ENCODE peak calls at places on chromosomes 16 and 17, in four cellular contexts. B is IMR-90, T is A549, J is H9. I is an unnamed sample.

GRCh38 chr17:28575126-28575795 is 1.4 kb downstream of the ALDOC start:
- DNase-seq in T (no peak), B (no peak), J (no peak), I (no peak)

GRCh38 chr16:9258423-9259051 is 167.1 kb downstream of the HAPSTR1 start:
- DNase-seq in T (peak; percentile 52), B (peak; percentile 1), J (peak; percentile 76), I (peak; percentile 47)

GRCh38 chr17:76281573-76282371 is 16.6 kb downstream of the UBALD2 start:
- DNase-seq in B (no peak), J (no peak), T (no peak), I (no peak)

GRCh38 chr17:82464567-82464929 is 6.0 kb downstream of the NARF start:
- DNase-seq in J (no peak), T (no peak), B (no peak), I (no peak)

GRCh38 chr16:87828071-87828971 is 41.0 kb downstream of the SLC7A5 start:
- DNase-seq in T (peak; percentile 81), B (no peak), J (no peak), I (peak; percentile 49)

GRCh38 chr16:21075252-21075651 is 75.4 kb downstream of the DNAH3 start:
- DNase-seq in J (no peak), B (no peak), T (no peak), I (no peak)

GRCh38 chr17:35900693-35901487 is 20.7 kb upstream of the CCL5 start:
- DNase-seq in J (no peak), T (no peak), B (no peak), I (no peak)

GRCh38 chr17:45282683-45283644 is 21.1 kb upstream of the SPATA32 start:
- DNase-seq in B (peak; percentile 88), J (no peak), T (no peak), I (no peak)

GRCh38 chr17:8289103-8289397 is 580 bp downstream of the RANGRF start:
- DNase-seq in T (no peak), J (peak; percentile 82), B (no peak), I (no peak)

GRCh38 chr16:889586-889985 is 81.2 kb downstream of the LMF1 start:
- DNase-seq in B (no peak), T (no peak), J (no peak), I (no peak)

GRCh38 chr17:75181608-75182318 is 996 bp downstream of the SUMO2 start:
- DNase-seq in B (no peak), T (no peak), J (no peak), I (peak; percentile 49)

GRCh38 chr16:56701534-56701933 is 19.3 kb downstream of the MT1X start:
- DNase-seq in T (no peak), B (no peak), J (no peak), I (no peak)

GRCh38 chr17:35786941-35787432 is 8.5 kb downstream of the MMP28 start:
- DNase-seq in B (peak; percentile 60), J (peak; percentile 21), T (peak; percentile 37), I (no peak)

GRCh38 chr16:50815382-50815781 is 73.5 kb downstream of the CYLD start:
- DNase-seq in B (no peak), T (no peak), J (no peak), I (no peak)

GRCh38 chr17:82064433-82065192 is 991 bp downstream of the DUS1L start:
- DNase-seq in B (no peak), J (no peak), T (no peak), I (no peak)

GRCh38 chr17:73770115-73770848 is 126.0 kb upstream of the SDK2 start:
- DNase-seq in J (no peak), B (peak; percentile 50), T (peak; percentile 85), I (no peak)

GRCh38 chr17:13765701-13766100 is 164.0 kb upstream of the HS3ST3A1 start:
- DNase-seq in T (no peak), J (no peak), B (peak; percentile 23), I (no peak)

GRCh38 chr16:17372383-17372782 is 98.4 kb downstream of the XYLT1 start:
- DNase-seq in J (no peak), T (no peak), B (peak; percentile 39), I (no peak)

GRCh38 chr17:59355030-59355694 is 23.7 kb downstream of the YPEL2 start:
- DNase-seq in J (no peak), B (no peak), T (no peak), I (no peak)

GRCh38 chr16:55709801-55710200 is 54.0 kb downstream of the SLC6A2 start:
- DNase-seq in B (no peak), J (no peak), T (no peak), I (no peak)

GRCh38 chr17:81701288-81702071 is 1.7 kb upstream of the MRPL12 start:
- DNase-seq in T (no peak), J (no peak), B (no peak), I (no peak)

GRCh38 chr17:80982426-80982974 is 9.1 kb upstream of the CHMP6 start:
- DNase-seq in J (no peak), T (no peak), B (no peak), I (no peak)

GRCh38 chr16:50593410-50594139 is 45.4 kb downstream of the NKD1 start:
- DNase-seq in T (no peak), J (peak; percentile 78), B (no peak), I (no peak)

GRCh38 chr16:27789150-27789549 is 239.2 kb downstream of the KATNIP start:
- DNase-seq in T (no peak), J (no peak), B (no peak), I (no peak)

GRCh38 chr16:1871974-1872635 is at the start of gene MEIOB:
- DNase-seq in T (peak; percentile 82), J (peak; percentile 90), B (no peak), I (no peak)

GRCh38 chr16:72819345-72819744 is 228.6 kb downstream of the ZFHX3 start:
- DNase-seq in B (peak; percentile 74), T (no peak), J (no peak), I (no peak)

GRCh38 chr16:28531777-28532744 is 6.7 kb downstream of the NUPR1 start:
- DNase-seq in T (peak; percentile 66), B (no peak), J (peak; percentile 89), I (no peak)

GRCh38 chr17:68753985-68754769 is 153.0 kb upstream of the FAM20A start:
- DNase-seq in T (no peak), B (no peak), J (no peak), I (no peak)

GRCh38 chr16:649646-650045 is 481 bp downstream of the WDR90 start:
- DNase-seq in T (no peak), J (no peak), B (no peak), I (peak; percentile 41)

GRCh38 chr17:41553176-41553575 is 18.7 kb downstream of the KRT9 start:
- DNase-seq in J (no peak), T (no peak), B (peak; percentile 26), I (no peak)

GRCh38 chr16:8859913-8860881 is 8.6 kb downstream of the CARHSP1 start:
- DNase-seq in J (no peak), B (peak; percentile 79), T (no peak), I (no peak)

GRCh38 chr17:65634533-65634932 is 73.1 kb upstream of the AXIN2 start:
- DNase-seq in J (no peak), B (no peak), T (peak; percentile 74), I (no peak)

GRCh38 chr16:85202631-85203461 is 90.6 kb upstream of the CIBAR2 start:
- DNase-seq in B (peak; percentile 96), J (peak; percentile 78), T (no peak), I (no peak)

GRCh38 chr17:82889496-82890338 is 49.9 kb upstream of the ZNF750 start:
- DNase-seq in B (no peak), J (no peak), T (no peak), I (no peak)

GRCh38 chr16:9102379-9102778 is 10.9 kb downstream of the HAPSTR1 start:
- DNase-seq in T (peak; percentile 37), B (peak; percentile 97), J (no peak), I (no peak)

DNA sequence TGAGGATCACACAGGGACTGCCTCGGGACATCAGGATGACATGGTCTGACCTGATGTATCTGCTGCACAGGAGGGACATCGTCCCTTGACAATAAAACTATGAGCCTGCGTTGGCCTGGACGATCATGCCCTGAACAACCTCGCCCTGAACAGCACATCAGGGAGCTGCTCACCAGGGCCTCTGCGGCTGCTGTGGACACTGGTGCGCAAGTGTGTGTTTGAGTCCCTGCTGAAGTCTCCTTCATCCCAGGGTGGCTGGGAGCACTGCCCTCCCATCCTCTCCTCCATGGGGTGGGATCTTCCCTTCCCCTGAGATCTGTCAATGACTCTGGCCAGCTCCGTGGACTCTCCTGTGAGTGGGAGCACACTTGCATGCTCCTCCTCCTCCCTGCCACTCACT is 257.8 kb downstream of the RBFOX3 start:
- DNase-seq in T (no peak), B (no peak), J (no peak), I (no peak)
- H3K4me1 ChIP-seq in T (no peaks in the 10 kb centered on the region), B (no peaks in the 10 kb centered on the region), J (no peaks in the 10 kb centered on the region), I (no peaks in the 10 kb centered on the region)

GRCh38 chr16:70696368-70696767 is 10.5 kb upstream of the MTSS2 start:
- DNase-seq in J (no peak), T (no peak), B (no peak), I (no peak)
- H3K4me2 ChIP-seq in J (no peak overlapping the region), T (peak overlapping the region; percentile 84), B (no peak overlapping the region), I (no peak overlapping the region)

GRCh38 chr17:628089-628488 is 86.5 kb downstream of the VPS53 start:
- DNase-seq in T (no peak), B (no peak), J (no peak), I (no peak)
- H3K4me1 ChIP-seq in T (no peaks in the 10 kb centered on the region), B (no peaks in the 10 kb centered on the region), J (no peaks in the 10 kb centered on the region), I (no peaks in the 10 kb centered on the region)

DNA sequence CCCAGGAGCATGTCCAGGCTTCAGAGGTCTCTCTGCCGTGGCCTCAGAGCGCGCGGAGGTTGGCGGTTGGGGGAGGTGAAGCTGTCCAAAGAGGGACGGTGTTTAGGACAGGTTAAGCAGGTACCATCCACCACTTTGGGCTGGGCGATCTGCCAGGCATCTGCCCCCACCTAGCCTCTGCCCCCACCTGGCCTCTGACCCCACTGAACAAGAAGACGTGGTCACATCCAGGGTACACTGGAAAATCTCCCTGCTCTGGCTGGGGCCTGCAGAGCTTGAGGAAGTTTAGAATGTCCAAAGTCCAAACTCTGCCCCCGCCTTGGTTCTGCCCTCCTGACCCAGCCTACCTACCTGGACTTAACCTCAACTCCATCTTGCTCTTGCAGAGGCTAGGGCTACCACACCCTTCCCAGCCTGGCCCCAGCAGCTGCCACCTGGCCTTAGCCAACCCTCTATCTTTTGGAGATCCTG is 1.6 kb downstream of the ITGA3 start:
- DNase-seq in T (no peak), B (no peak), J (no peak), I (no peak)
- H3K4me2 ChIP-seq in T (peak overlapping the region; percentile 91), B (peak overlapping the region; percentile 79), J (peak overlapping the region; percentile 89), I (no peak overlapping the region)

I was measured in DND-41.